ENCODE peak calls at places on chromosome 4, in nine cellular contexts. One of them, this sample, is unnamed. For H3K27me3, the result is how much of the 10 kb centered on the place peaks cover.

GRCh38 chr4:115113382-115114106 is at the start of gene NDST4:
- DNase-seq in CD8-positive, alpha-beta T cell: no peak
- DNase-seq in H9: no peak
- DNase-seq in gastrocnemius medialis: no peak
- DNase-seq in heart left ventricle: no peak
- DNase-seq in right lobe of liver: no peak
- DNase-seq in uterus: no peak
- DNase-seq in left ventricle myocardium inferior: no peak
- DNase-seq in esophagus squamous epithelium: no peak
- DNase-seq in this sample: no peak

GRCh38 chr4:1347410-1347864 is 429 bp downstream of the UVSSA start:
- DNase-seq in CD8-positive, alpha-beta T cell: peak
- DNase-seq in H9: peak
- DNase-seq in gastrocnemius medialis: peak
- DNase-seq in heart left ventricle: peak
- DNase-seq in right lobe of liver: peak
- DNase-seq in uterus: peak
- DNase-seq in left ventricle myocardium inferior: peak
- DNase-seq in esophagus squamous epithelium: no peak
- DNase-seq in this sample: peak

GRCh38 chr4:31089815-31090214 is 369.6 kb downstream of the PCDH7 start:
- DNase-seq in CD8-positive, alpha-beta T cell: no peak
- DNase-seq in H9: no peak
- DNase-seq in gastrocnemius medialis: no peak
- DNase-seq in heart left ventricle: peak
- DNase-seq in right lobe of liver: no peak
- DNase-seq in uterus: no peak
- DNase-seq in left ventricle myocardium inferior: peak
- DNase-seq in esophagus squamous epithelium: no peak
- DNase-seq in this sample: no peak

GRCh38 chr4:106971586-106971985 is 64.5 kb downstream of the DKK2 start:
- DNase-seq in CD8-positive, alpha-beta T cell: no peak
- DNase-seq in H9: no peak
- DNase-seq in gastrocnemius medialis: no peak
- DNase-seq in heart left ventricle: no peak
- DNase-seq in right lobe of liver: no peak
- DNase-seq in uterus: no peak
- DNase-seq in left ventricle myocardium inferior: no peak
- DNase-seq in esophagus squamous epithelium: no peak
- DNase-seq in this sample: no peak

GRCh38 chr4:186144596-186145569 is 40.4 kb downstream of the FAM149A start:
- DNase-seq in CD8-positive, alpha-beta T cell: no peak
- DNase-seq in H9: peak
- DNase-seq in gastrocnemius medialis: peak
- DNase-seq in heart left ventricle: peak
- DNase-seq in right lobe of liver: peak
- DNase-seq in uterus: peak
- DNase-seq in left ventricle myocardium inferior: peak
- DNase-seq in esophagus squamous epithelium: no peak
- DNase-seq in this sample: peak

GRCh38 chr4:8760561-8760960 is 111.1 kb downstream of the HMX1 start:
- DNase-seq in CD8-positive, alpha-beta T cell: no peak
- DNase-seq in H9: no peak
- DNase-seq in gastrocnemius medialis: peak
- DNase-seq in heart left ventricle: peak
- DNase-seq in right lobe of liver: peak
- DNase-seq in uterus: no peak
- DNase-seq in left ventricle myocardium inferior: no peak
- DNase-seq in esophagus squamous epithelium: no peak
- DNase-seq in this sample: peak

GRCh38 chr4:48653217-48654014 is 126.7 kb downstream of the FRYL start:
- DNase-seq in CD8-positive, alpha-beta T cell: no peak
- DNase-seq in H9: no peak
- DNase-seq in gastrocnemius medialis: peak
- DNase-seq in heart left ventricle: peak
- DNase-seq in right lobe of liver: no peak
- DNase-seq in uterus: no peak
- DNase-seq in left ventricle myocardium inferior: peak
- DNase-seq in esophagus squamous epithelium: no peak
- DNase-seq in this sample: peak

GRCh38 chr4:182448281-182449151 is 205.3 kb downstream of the TENM3 start:
- DNase-seq in CD8-positive, alpha-beta T cell: no peak
- DNase-seq in H9: peak
- DNase-seq in gastrocnemius medialis: peak
- DNase-seq in heart left ventricle: peak
- DNase-seq in right lobe of liver: peak
- DNase-seq in uterus: peak
- DNase-seq in left ventricle myocardium inferior: peak
- DNase-seq in esophagus squamous epithelium: peak
- DNase-seq in this sample: peak

GRCh38 chr4:146335763-146336412 is 121.5 kb downstream of the REELD1 start:
- DNase-seq in CD8-positive, alpha-beta T cell: no peak
- DNase-seq in H9: no peak
- DNase-seq in gastrocnemius medialis: no peak
- DNase-seq in heart left ventricle: no peak
- DNase-seq in right lobe of liver: no peak
- DNase-seq in uterus: no peak
- DNase-seq in left ventricle myocardium inferior: no peak
- DNase-seq in esophagus squamous epithelium: no peak
- DNase-seq in this sample: no peak

GRCh38 chr4:108398326-108398725 is 222.1 kb upstream of the RPL34 start:
- DNase-seq in CD8-positive, alpha-beta T cell: no peak
- DNase-seq in H9: no peak
- DNase-seq in gastrocnemius medialis: no peak
- DNase-seq in heart left ventricle: no peak
- DNase-seq in right lobe of liver: no peak
- DNase-seq in uterus: no peak
- DNase-seq in left ventricle myocardium inferior: no peak
- DNase-seq in esophagus squamous epithelium: no peak
- DNase-seq in this sample: no peak

GRCh38 chr4:128159967-128160366 is 98.9 kb downstream of the LARP1B start:
- DNase-seq in CD8-positive, alpha-beta T cell: no peak
- DNase-seq in H9: no peak
- DNase-seq in gastrocnemius medialis: no peak
- DNase-seq in heart left ventricle: no peak
- DNase-seq in right lobe of liver: no peak
- DNase-seq in uterus: no peak
- DNase-seq in left ventricle myocardium inferior: no peak
- DNase-seq in esophagus squamous epithelium: no peak
- DNase-seq in this sample: no peak

GRCh38 chr4:73922317-73922716 is 53.1 kb downstream of the CXCL1 start:
- DNase-seq in CD8-positive, alpha-beta T cell: no peak
- DNase-seq in H9: no peak
- DNase-seq in gastrocnemius medialis: no peak
- DNase-seq in heart left ventricle: no peak
- DNase-seq in right lobe of liver: no peak
- DNase-seq in uterus: no peak
- DNase-seq in left ventricle myocardium inferior: no peak
- DNase-seq in esophagus squamous epithelium: no peak
- DNase-seq in this sample: no peak

GRCh38 chr4:157014621-157015591 is 43.3 kb upstream of the PDGFC start:
- DNase-seq in CD8-positive, alpha-beta T cell: no peak
- DNase-seq in H9: peak
- DNase-seq in gastrocnemius medialis: no peak
- DNase-seq in heart left ventricle: no peak
- DNase-seq in right lobe of liver: no peak
- DNase-seq in uterus: no peak
- DNase-seq in left ventricle myocardium inferior: no peak
- DNase-seq in esophagus squamous epithelium: no peak
- DNase-seq in this sample: no peak

GRCh38 chr4:99945718-99946345 is 586 bp downstream of the DNAJB14 start:
- DNase-seq in CD8-positive, alpha-beta T cell: no peak
- DNase-seq in H9: no peak
- DNase-seq in gastrocnemius medialis: no peak
- DNase-seq in heart left ventricle: no peak
- DNase-seq in right lobe of liver: no peak
- DNase-seq in uterus: no peak
- DNase-seq in left ventricle myocardium inferior: no peak
- DNase-seq in esophagus squamous epithelium: no peak
- DNase-seq in this sample: no peak

GRCh38 chr4:145732001-145732400 is 52.1 kb downstream of the C4orf51 start:
- DNase-seq in CD8-positive, alpha-beta T cell: no peak
- DNase-seq in H9: no peak
- DNase-seq in gastrocnemius medialis: no peak
- DNase-seq in heart left ventricle: no peak
- DNase-seq in right lobe of liver: no peak
- DNase-seq in uterus: no peak
- DNase-seq in left ventricle myocardium inferior: no peak
- DNase-seq in esophagus squamous epithelium: no peak
- DNase-seq in this sample: no peak

GRCh38 chr4:12761694-12762093 is 722.4 kb downstream of the RAB28 start:
- DNase-seq in CD8-positive, alpha-beta T cell: no peak
- DNase-seq in H9: no peak
- DNase-seq in gastrocnemius medialis: no peak
- DNase-seq in heart left ventricle: no peak
- DNase-seq in right lobe of liver: no peak
- DNase-seq in uterus: no peak
- DNase-seq in left ventricle myocardium inferior: no peak
- DNase-seq in esophagus squamous epithelium: no peak
- DNase-seq in this sample: no peak

GRCh38 chr4:149031399-149031798 is 589.2 kb upstream of the NR3C2 start:
- DNase-seq in CD8-positive, alpha-beta T cell: no peak
- DNase-seq in H9: no peak
- DNase-seq in gastrocnemius medialis: no peak
- DNase-seq in heart left ventricle: no peak
- DNase-seq in right lobe of liver: no peak
- DNase-seq in uterus: no peak
- DNase-seq in left ventricle myocardium inferior: no peak
- DNase-seq in esophagus squamous epithelium: no peak
- DNase-seq in this sample: no peak

GRCh38 chr4:1384675-1385372 is 21.4 kb downstream of the NKX1-1 start:
- DNase-seq in CD8-positive, alpha-beta T cell: no peak
- DNase-seq in H9: no peak
- DNase-seq in gastrocnemius medialis: no peak
- DNase-seq in heart left ventricle: peak
- DNase-seq in right lobe of liver: peak
- DNase-seq in uterus: no peak
- DNase-seq in left ventricle myocardium inferior: peak
- DNase-seq in esophagus squamous epithelium: no peak
- DNase-seq in this sample: no peak

GRCh38 chr4:101643201-101643600 is 147.3 kb upstream of the BANK1 start:
- DNase-seq in CD8-positive, alpha-beta T cell: no peak
- DNase-seq in H9: no peak
- DNase-seq in gastrocnemius medialis: no peak
- DNase-seq in heart left ventricle: no peak
- DNase-seq in right lobe of liver: no peak
- DNase-seq in uterus: no peak
- DNase-seq in left ventricle myocardium inferior: no peak
- DNase-seq in esophagus squamous epithelium: no peak
- DNase-seq in this sample: no peak

GRCh38 chr4:140130677-140131076 is 23.3 kb downstream of the MAML3 start:
- DNase-seq in CD8-positive, alpha-beta T cell: no peak
- DNase-seq in H9: no peak
- DNase-seq in gastrocnemius medialis: no peak
- DNase-seq in heart left ventricle: no peak
- DNase-seq in right lobe of liver: no peak
- DNase-seq in uterus: no peak
- DNase-seq in left ventricle myocardium inferior: no peak
- DNase-seq in esophagus squamous epithelium: no peak
- DNase-seq in this sample: no peak
- H3K27me3 ChIP-seq in CD8-positive, alpha-beta T cell: under half
- H3K27me3 ChIP-seq in H9: under half
- H3K27me3 ChIP-seq in gastrocnemius medialis: under half
- H3K27me3 ChIP-seq in heart left ventricle: under half
- H3K27me3 ChIP-seq in right lobe of liver: under half
- H3K27me3 ChIP-seq in uterus: under half
- H3K27me3 ChIP-seq in left ventricle myocardium inferior: under half
- H3K27me3 ChIP-seq in esophagus squamous epithelium: under half
- H3K27me3 ChIP-seq in this sample: under half

GRCh38 chr4:153589703-153590595 is 94.1 kb upstream of the TLR2 start:
- DNase-seq in CD8-positive, alpha-beta T cell: no peak
- DNase-seq in H9: no peak
- DNase-seq in gastrocnemius medialis: no peak
- DNase-seq in heart left ventricle: no peak
- DNase-seq in right lobe of liver: no peak
- DNase-seq in uterus: no peak
- DNase-seq in left ventricle myocardium inferior: no peak
- DNase-seq in esophagus squamous epithelium: no peak
- DNase-seq in this sample: no peak
- TF ChIP-seq CTCF in CD8-positive, alpha-beta T cell: no peak
- TF ChIP-seq CTCF in H9: no peak
- TF ChIP-seq CTCF in gastrocnemius medialis: no peak
- TF ChIP-seq CTCF in heart left ventricle: no peak
- TF ChIP-seq CTCF in right lobe of liver: no peak
- TF ChIP-seq CTCF in uterus: no peak
- TF ChIP-seq CTCF in left ventricle myocardium inferior: no peak
- TF ChIP-seq CTCF in esophagus squamous epithelium: no peak
- TF ChIP-seq CTCF in this sample: no peak

DNA sequence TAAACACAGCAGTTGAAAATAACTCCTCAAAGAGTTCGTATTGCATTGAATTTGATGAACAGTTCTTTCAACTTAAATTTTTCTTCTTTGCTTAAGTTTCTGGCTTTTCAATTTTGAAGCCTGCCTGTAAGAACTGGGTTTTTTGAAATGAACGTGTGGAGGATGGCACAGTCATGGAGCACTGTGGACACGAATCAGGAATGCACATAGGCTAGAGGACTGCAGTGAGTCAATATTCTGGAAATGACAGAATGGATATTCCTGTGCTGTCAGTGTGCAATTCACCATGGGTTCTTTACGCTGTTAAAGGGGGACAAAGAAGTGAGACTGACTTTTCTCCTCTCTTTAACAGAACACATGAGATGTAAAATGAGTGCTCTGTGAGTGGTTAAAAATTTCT is 368.0 kb upstream of the AGA start:
- DNase-seq in CD8-positive, alpha-beta T cell: no peak
- DNase-seq in H9: no peak
- DNase-seq in gastrocnemius medialis: no peak
- DNase-seq in heart left ventricle: no peak
- DNase-seq in right lobe of liver: no peak
- DNase-seq in uterus: no peak
- DNase-seq in left ventricle myocardium inferior: no peak
- DNase-seq in esophagus squamous epithelium: no peak
- DNase-seq in this sample: no peak
- H3K27me3 ChIP-seq in CD8-positive, alpha-beta T cell: under half
- H3K27me3 ChIP-seq in H9: under half
- H3K27me3 ChIP-seq in gastrocnemius medialis: under half
- H3K27me3 ChIP-seq in heart left ventricle: under half
- H3K27me3 ChIP-seq in right lobe of liver: under half
- H3K27me3 ChIP-seq in uterus: under half
- H3K27me3 ChIP-seq in left ventricle myocardium inferior: under half
- H3K27me3 ChIP-seq in esophagus squamous epithelium: under half
- H3K27me3 ChIP-seq in this sample: under half

DNA sequence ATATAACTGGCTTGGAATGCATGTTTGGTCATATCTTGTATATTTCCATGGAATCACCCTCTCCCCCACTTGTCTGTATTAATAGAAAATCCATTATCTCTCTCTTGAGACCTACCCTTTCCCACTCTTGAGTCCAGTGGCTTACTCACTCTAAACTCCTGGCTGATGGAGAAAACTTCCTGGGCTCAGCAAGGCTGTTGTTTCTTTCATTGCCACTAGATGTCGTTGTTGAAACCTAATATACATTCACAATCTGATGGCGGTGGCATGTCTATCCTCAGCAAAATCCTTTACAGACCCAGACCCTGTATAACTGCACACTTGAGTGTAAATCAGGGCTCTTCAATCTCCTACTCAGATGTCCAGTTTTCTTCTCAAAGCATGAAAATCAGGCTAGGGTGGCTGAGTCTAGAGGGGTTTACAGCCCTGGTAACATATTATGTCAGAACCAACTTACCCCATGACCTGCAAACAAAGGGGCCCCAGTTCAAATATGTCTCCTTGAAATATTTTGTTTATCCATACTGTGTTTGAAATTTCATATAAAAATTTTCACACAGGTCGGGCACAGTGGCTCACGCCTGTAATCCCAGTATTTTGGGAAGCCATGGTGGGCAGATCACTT is 70.0 kb upstream of the FAM241A start:
- DNase-seq in CD8-positive, alpha-beta T cell: no peak
- DNase-seq in H9: peak
- DNase-seq in gastrocnemius medialis: no peak
- DNase-seq in heart left ventricle: no peak
- DNase-seq in right lobe of liver: no peak
- DNase-seq in uterus: no peak
- DNase-seq in left ventricle myocardium inferior: no peak
- DNase-seq in esophagus squamous epithelium: no peak
- DNase-seq in this sample: no peak
- TF ChIP-seq CTCF in CD8-positive, alpha-beta T cell: peak
- TF ChIP-seq CTCF in H9: peak
- TF ChIP-seq CTCF in gastrocnemius medialis: peak
- TF ChIP-seq CTCF in heart left ventricle: peak
- TF ChIP-seq CTCF in right lobe of liver: peak
- TF ChIP-seq CTCF in uterus: peak
- TF ChIP-seq CTCF in left ventricle myocardium inferior: peak
- TF ChIP-seq CTCF in esophagus squamous epithelium: peak
- TF ChIP-seq CTCF in this sample: peak